ENCODE peak calls at places on chromosomes 3 and 15, in ten cellular contexts. K is mucosa of descending colon, N is brain microvascular endothelial cell, G is GM06990, I is astrocyte of the spinal cord, U is RWPE2, S is spleen, E is sigmoid colon, B is kidney, W is tibial nerve. F is an unnamed sample.

GRCh38 chr3:48088056-48088748 is 72.0 kb upstream of the MAP4 start:
- DNase-seq in N (peak), S (no peak), K (no peak), W (peak), G (no peak), E (peak), B (no peak), U (no peak), I (peak), F (no peak)

GRCh38 chr15:49888727-49889126 is 230.3 kb downstream of the ATP8B4 start:
- DNase-seq in U (no peak), W (no peak), I (no peak), N (no peak), E (no peak), B (no peak), S (no peak), K (no peak), G (no peak), F (no peak)

GRCh38 chr15:40016224-40016865 is 22.6 kb downstream of the SRP14 start:
- DNase-seq in K (no peak), G (no peak), I (peak), E (no peak), B (no peak), W (no peak), S (no peak), N (no peak), U (no peak), F (peak)

GRCh38 chr3:14148041-14148985 is 23.5 kb downstream of the TMEM43 start:
- DNase-seq in S (no peak), B (peak), G (no peak), U (no peak), W (no peak), N (no peak), K (no peak), I (no peak), E (no peak), F (no peak)

GRCh38 chr3:29468150-29468549 is 187.3 kb downstream of the RBMS3 start:
- DNase-seq in K (no peak), B (no peak), N (no peak), I (no peak), G (no peak), E (no peak), W (no peak), S (no peak), U (no peak), F (no peak)

GRCh38 chr3:79125313-79125984 is 642.3 kb downstream of the ROBO1 start:
- DNase-seq in N (no peak), G (no peak), S (no peak), W (no peak), I (no peak), U (no peak), K (no peak), E (no peak), B (peak), F (no peak)

GRCh38 chr3:49248828-49249227 is 28.2 kb downstream of the C3orf62 start:
- DNase-seq in U (no peak), W (peak), S (no peak), K (no peak), I (no peak), B (no peak), E (peak), G (no peak), N (peak), F (peak)

GRCh38 chr3:4426782-4427344 is 40.2 kb downstream of the SUMF1 start:
- DNase-seq in S (no peak), W (no peak), N (peak), B (no peak), K (no peak), G (peak), E (no peak), I (peak), U (no peak), F (peak)

GRCh38 chr3:39631136-39631535 is 163.7 kb downstream of the MOBP start:
- DNase-seq in B (no peak), I (no peak), E (no peak), G (no peak), S (no peak), K (no peak), U (no peak), N (no peak), W (no peak), F (no peak)

GRCh38 chr3:100518983-100519382 is 26.6 kb downstream of the TMEM45A start:
- DNase-seq in B (no peak), N (no peak), K (no peak), W (no peak), I (no peak), S (no peak), G (no peak), U (no peak), E (no peak), F (peak)

GRCh38 chr15:100687532-100688215 is 85.3 kb downstream of the ASB7 start:
- DNase-seq in I (peak), W (no peak), E (peak), B (no peak), U (no peak), N (peak), S (no peak), K (no peak), G (no peak), F (peak)

GRCh38 chr15:67458449-67458848 is 62.5 kb upstream of the C15orf61 start:
- DNase-seq in G (no peak), W (no peak), E (no peak), K (no peak), S (no peak), N (no peak), U (no peak), B (no peak), I (no peak), F (no peak)

GRCh38 chr3:148642214-148642613 is 55.5 kb upstream of the AGTR1 start:
- DNase-seq in I (no peak), G (no peak), E (no peak), U (no peak), B (no peak), S (no peak), N (no peak), K (no peak), W (no peak), F (peak)

GRCh38 chr3:110456001-110456400 is 615.6 kb upstream of the NECTIN3 start:
- DNase-seq in S (no peak), W (no peak), K (no peak), I (no peak), G (no peak), B (no peak), E (no peak), N (peak), U (no peak), F (no peak)

GRCh38 chr3:172181936-172182708 is 142.7 kb downstream of the FNDC3B start:
- DNase-seq in S (no peak), N (peak), U (no peak), I (peak), B (no peak), E (no peak), W (no peak), K (peak), G (no peak), F (peak)

GRCh38 chr15:101043011-101043410 is 123.9 kb downstream of the LRRK1 start:
- DNase-seq in S (peak), B (peak), U (peak), K (no peak), G (no peak), I (no peak), N (no peak), W (no peak), E (no peak), F (no peak)

GRCh38 chr3:67377299-67377698 is 277.1 kb downstream of the SUCLG2 start:
- DNase-seq in S (no peak), N (no peak), B (no peak), I (no peak), K (no peak), E (no peak), G (no peak), W (no peak), U (no peak), F (no peak)

GRCh38 chr3:50430950-50431435 is 71.7 kb upstream of the TMEM115 start:
- DNase-seq in I (no peak), G (no peak), B (no peak), W (no peak), U (no peak), S (no peak), K (no peak), N (no peak), E (no peak), F (no peak)

GRCh38 chr3:17638351-17638750 is 104.1 kb downstream of the TBC1D5 start:
- DNase-seq in G (no peak), S (no peak), U (no peak), W (no peak), N (no peak), K (no peak), I (no peak), E (no peak), B (no peak), F (peak)

GRCh38 chr15:65862682-65863081 is 6.6 kb upstream of the RAB11A start:
- DNase-seq in I (peak), B (no peak), S (no peak), N (peak), G (peak), W (no peak), U (no peak), K (no peak), E (no peak), F (peak)

GRCh38 chr15:50884583-50884982 is 23.9 kb upstream of the AP4E1 start:
- DNase-seq in I (no peak), N (peak), K (no peak), E (no peak), G (no peak), S (no peak), U (peak), W (no peak), B (no peak), F (no peak)

GRCh38 chr3:126620743-126621142 is 34.2 kb downstream of the TXNRD3 start:
- DNase-seq in B (no peak), K (no peak), G (no peak), S (no peak), I (no peak), U (no peak), N (no peak), W (no peak), E (no peak), F (peak)

GRCh38 chr3:152211655-152212054 is 57.1 kb upstream of the MBNL1 start:
- DNase-seq in N (no peak), I (no peak), U (no peak), B (no peak), W (no peak), E (no peak), K (no peak), G (no peak), S (no peak), F (no peak)

GRCh38 chr15:67033521-67033920 is 31.9 kb upstream of the SMAD3 start:
- DNase-seq in K (peak), B (peak), I (no peak), U (no peak), E (no peak), G (no peak), W (no peak), S (peak), N (no peak), F (no peak)

GRCh38 chr15:64883097-64883581 is 28.6 kb upstream of the ANKDD1A start:
- DNase-seq in U (no peak), B (no peak), W (no peak), I (no peak), G (peak), N (peak), E (no peak), K (no peak), S (peak), F (peak)

GRCh38 chr3:20401253-20401652 is 215.2 kb upstream of the SGO1 start:
- DNase-seq in E (no peak), B (no peak), U (no peak), N (peak), K (no peak), G (no peak), S (no peak), I (no peak), W (no peak), F (peak)

GRCh38 chr3:127754411-127755304 is 67.7 kb downstream of the MGLL start:
- DNase-seq in B (peak), W (no peak), N (no peak), G (peak), I (no peak), S (peak), U (peak), E (no peak), K (no peak), F (no peak)

GRCh38 chr3:113495035-113495434 is 19.9 kb downstream of the SPICE1 start:
- DNase-seq in U (no peak), G (no peak), E (no peak), I (peak), S (no peak), B (no peak), K (no peak), W (peak), N (peak), F (peak)

GRCh38 chr15:34038404-34039179 is 412 bp downstream of the AVEN start:
- DNase-seq in W (peak), E (peak), B (peak), U (no peak), S (peak), I (peak), N (peak), G (peak), K (peak), F (peak)

GRCh38 chr15:29612096-29612495 is 210.2 kb downstream of the TJP1 start:
- DNase-seq in E (no peak), U (no peak), K (no peak), G (no peak), N (peak), B (no peak), S (no peak), I (peak), W (no peak), F (peak)

DNA sequence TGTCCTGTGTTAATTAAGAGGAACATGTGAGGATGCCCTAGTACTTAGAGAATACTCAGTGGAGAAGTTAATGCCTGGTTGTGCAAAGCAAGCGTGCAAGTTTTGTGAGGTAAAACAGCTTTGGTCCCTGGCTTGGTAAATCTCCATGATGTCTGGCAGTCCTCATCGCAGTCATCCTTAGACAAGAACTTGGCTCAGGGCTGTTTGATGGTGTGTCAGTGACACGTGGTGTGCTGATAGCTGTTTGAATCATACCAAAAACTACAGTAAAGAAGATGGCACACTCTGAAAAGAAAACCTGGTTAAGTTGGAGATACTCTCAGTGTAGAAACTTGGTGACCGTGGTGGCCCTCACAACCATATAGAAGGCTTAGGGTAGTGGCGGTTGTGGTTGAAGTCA is 361.7 kb downstream of the FEZF2 start:
- DNase-seq in I (no peak), S (no peak), B (no peak), N (peak), E (no peak), K (no peak), W (no peak), G (no peak), U (no peak), F (peak)
- H3K4me3 ChIP-seq in I (no peak), S (no peak), B (no peak), N (no peak), E (no peak), K (no peak), W (no peak), G (no peak), U (no peak), F (no peak)

DNA sequence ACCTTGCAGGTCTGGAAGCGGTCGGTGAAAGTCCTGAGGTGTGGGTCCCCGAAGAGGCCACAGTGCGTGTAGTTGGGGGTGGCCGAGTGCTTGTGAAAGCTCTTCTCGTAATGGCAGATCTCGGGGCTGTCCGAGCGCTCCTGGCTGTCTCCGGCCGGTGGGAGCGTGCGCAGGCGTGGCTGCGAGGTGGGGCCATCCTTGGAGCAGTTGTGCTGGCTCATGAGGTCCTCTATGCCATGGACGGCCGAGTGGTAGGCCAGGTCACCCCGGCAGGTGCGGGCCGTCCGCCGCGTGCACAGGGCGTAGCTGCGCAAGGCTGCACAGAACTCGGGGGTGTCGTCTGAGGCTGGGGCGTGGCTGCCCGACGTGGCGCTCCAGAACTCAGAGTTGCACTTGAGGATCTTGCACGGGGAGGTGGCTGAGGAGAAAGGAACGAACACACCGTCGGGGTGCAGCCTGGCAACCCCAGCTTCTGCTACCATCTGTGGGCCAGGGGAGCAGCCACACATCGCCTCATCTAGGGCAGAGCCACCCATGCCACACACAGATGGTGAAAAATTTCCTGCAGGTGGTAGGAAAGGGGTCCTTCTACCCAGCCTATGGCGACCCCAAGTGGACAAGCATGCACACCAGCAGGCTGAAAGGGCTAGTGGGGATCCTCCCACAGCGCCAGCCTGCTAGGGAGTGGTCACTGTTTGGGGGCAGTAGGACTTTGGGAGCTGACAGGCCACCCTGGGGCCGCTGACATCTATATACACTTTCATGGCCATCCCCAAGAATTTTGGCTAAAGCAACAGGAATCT is 36.7 kb downstream of the RGMA start:
- DNase-seq in S (no peak), I (no peak), B (no peak), U (no peak), E (no peak), W (no peak), G (no peak), N (no peak), K (peak), F (no peak)
- TF ChIP-seq CTCF in S (no peak), I (peak), B (no peak), U (no peak), E (no peak), W (no peak), G (peak), N (peak), K (no peak), F (peak)

DNA sequence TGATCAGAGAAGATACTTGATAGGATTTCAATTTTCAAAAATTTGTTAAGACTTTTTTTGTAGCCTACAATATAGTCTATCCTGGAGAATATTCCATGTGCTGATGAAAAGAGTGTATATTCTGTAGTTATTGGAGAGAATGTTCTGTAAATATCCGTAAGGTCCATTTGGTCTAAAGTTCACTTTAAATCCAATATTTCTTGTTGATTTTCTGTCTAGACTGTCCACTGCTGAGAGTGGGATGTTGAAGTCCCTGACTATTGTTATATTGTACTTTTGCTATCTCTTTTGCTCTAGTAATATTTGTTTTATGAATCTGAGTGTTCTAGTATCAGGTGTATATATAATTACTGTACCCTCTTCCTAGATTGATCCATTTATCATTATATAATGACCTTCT is 406.2 kb upstream of the CNTN4 start:
- DNase-seq in K (no peak), G (no peak), U (no peak), S (no peak), E (no peak), N (no peak), I (no peak), B (no peak), W (no peak), F (no peak)
- H3K4me3 ChIP-seq in K (no peak), G (no peak), U (no peak), S (no peak), E (no peak), N (no peak), I (no peak), B (no peak), W (no peak), F (no peak)

GRCh38 chr15:76642671-76643070 is 262.5 kb downstream of the SCAPER start:
- DNase-seq in W (no peak), K (no peak), N (no peak), I (no peak), B (no peak), E (no peak), G (no peak), U (no peak), S (no peak), F (peak)
- TF ChIP-seq CTCF in W (no peak), K (no peak), N (peak), I (peak), B (no peak), E (no peak), G (peak), U (peak), S (no peak), F (peak)